ENCODE peak calls at places on chromosomes 13 and 19, in seven cellular contexts. One of them, this sample, is unnamed.

GRCh38 chr13:42612021-42612765 is 38.2 kb downstream of the TNFSF11 start:
- DNase-seq in ascending aorta: no peak
- DNase-seq in cardiac muscle cell: no peak
- DNase-seq in H1: no peak
- DNase-seq in A549: no peak
- DNase-seq in left ventricle myocardium inferior: no peak
- DNase-seq in CD8-positive, alpha-beta T cell: no peak
- DNase-seq in this sample: no peak

GRCh38 chr19:50906217-50906616 is 5.0 kb downstream of the KLK4 start:
- DNase-seq in ascending aorta: no peak
- DNase-seq in cardiac muscle cell: peak; percentile 58
- DNase-seq in H1: no peak
- DNase-seq in A549: peak; percentile 56
- DNase-seq in left ventricle myocardium inferior: no peak
- DNase-seq in CD8-positive, alpha-beta T cell: peak; percentile 38
- DNase-seq in this sample: no peak

GRCh38 chr13:100876044-100876403 is 201.4 kb upstream of the TMTC4 start:
- DNase-seq in ascending aorta: no peak
- DNase-seq in cardiac muscle cell: no peak
- DNase-seq in H1: no peak
- DNase-seq in A549: no peak
- DNase-seq in left ventricle myocardium inferior: no peak
- DNase-seq in CD8-positive, alpha-beta T cell: no peak
- DNase-seq in this sample: no peak

GRCh38 chr13:42883771-42884170 is 102.4 kb downstream of the FAM216B start:
- DNase-seq in ascending aorta: no peak
- DNase-seq in cardiac muscle cell: peak; percentile 49
- DNase-seq in H1: no peak
- DNase-seq in A549: no peak
- DNase-seq in left ventricle myocardium inferior: no peak
- DNase-seq in CD8-positive, alpha-beta T cell: no peak
- DNase-seq in this sample: no peak

GRCh38 chr13:40452038-40452666 is 214.3 kb downstream of the FOXO1 start:
- DNase-seq in ascending aorta: no peak
- DNase-seq in cardiac muscle cell: no peak
- DNase-seq in H1: no peak
- DNase-seq in A549: no peak
- DNase-seq in left ventricle myocardium inferior: no peak
- DNase-seq in CD8-positive, alpha-beta T cell: no peak
- DNase-seq in this sample: no peak

GRCh38 chr13:97600438-97601080 is 166.6 kb downstream of the RAP2A start:
- DNase-seq in ascending aorta: no peak
- DNase-seq in cardiac muscle cell: no peak
- DNase-seq in H1: no peak
- DNase-seq in A549: no peak
- DNase-seq in left ventricle myocardium inferior: no peak
- DNase-seq in CD8-positive, alpha-beta T cell: no peak
- DNase-seq in this sample: no peak

GRCh38 chr13:75345191-75345590 is 136.8 kb downstream of the TBC1D4 start:
- DNase-seq in ascending aorta: no peak
- DNase-seq in cardiac muscle cell: no peak
- DNase-seq in H1: no peak
- DNase-seq in A549: no peak
- DNase-seq in left ventricle myocardium inferior: no peak
- DNase-seq in CD8-positive, alpha-beta T cell: no peak
- DNase-seq in this sample: no peak

GRCh38 chr13:19940106-19940505 is 18.4 kb upstream of the ZMYM2 start:
- DNase-seq in ascending aorta: no peak
- DNase-seq in cardiac muscle cell: no peak
- DNase-seq in H1: no peak
- DNase-seq in A549: no peak
- DNase-seq in left ventricle myocardium inferior: no peak
- DNase-seq in CD8-positive, alpha-beta T cell: no peak
- DNase-seq in this sample: no peak

GRCh38 chr13:101751488-101751887 is 299.0 kb downstream of the ITGBL1 start:
- DNase-seq in ascending aorta: no peak
- DNase-seq in cardiac muscle cell: peak; percentile 57
- DNase-seq in H1: no peak
- DNase-seq in A549: no peak
- DNase-seq in left ventricle myocardium inferior: no peak
- DNase-seq in CD8-positive, alpha-beta T cell: no peak
- DNase-seq in this sample: no peak

GRCh38 chr13:112844879-112845278 is 124.1 kb upstream of the MCF2L start:
- DNase-seq in ascending aorta: no peak
- DNase-seq in cardiac muscle cell: no peak
- DNase-seq in H1: no peak
- DNase-seq in A549: no peak
- DNase-seq in left ventricle myocardium inferior: no peak
- DNase-seq in CD8-positive, alpha-beta T cell: no peak
- DNase-seq in this sample: no peak

GRCh38 chr13:42985312-42986175 is 6.5 kb downstream of the EPSTI1 start:
- DNase-seq in ascending aorta: no peak
- DNase-seq in cardiac muscle cell: no peak
- DNase-seq in H1: no peak
- DNase-seq in A549: no peak
- DNase-seq in left ventricle myocardium inferior: no peak
- DNase-seq in CD8-positive, alpha-beta T cell: no peak
- DNase-seq in this sample: no peak

GRCh38 chr19:56705939-56706338 is 34.4 kb upstream of the ZNF835 start:
- DNase-seq in ascending aorta: no peak
- DNase-seq in cardiac muscle cell: no peak
- DNase-seq in H1: no peak
- DNase-seq in A549: no peak
- DNase-seq in left ventricle myocardium inferior: no peak
- DNase-seq in CD8-positive, alpha-beta T cell: no peak
- DNase-seq in this sample: no peak

GRCh38 chr19:1855040-1855827 is 7.0 kb upstream of the REXO1 start:
- DNase-seq in ascending aorta: peak; percentile 62
- DNase-seq in cardiac muscle cell: peak; percentile 90
- DNase-seq in H1: peak; percentile 71
- DNase-seq in A549: peak; percentile 70
- DNase-seq in left ventricle myocardium inferior: peak; percentile 93
- DNase-seq in CD8-positive, alpha-beta T cell: peak; percentile 72
- DNase-seq in this sample: peak; percentile 86

GRCh38 chr13:95603887-95604533 is 40.5 kb downstream of the DZIP1 start:
- DNase-seq in ascending aorta: no peak
- DNase-seq in cardiac muscle cell: no peak
- DNase-seq in H1: no peak
- DNase-seq in A549: peak; percentile 40
- DNase-seq in left ventricle myocardium inferior: no peak
- DNase-seq in CD8-positive, alpha-beta T cell: no peak
- DNase-seq in this sample: peak; percentile 74

GRCh38 chr13:95607363-95607762 is 37.1 kb downstream of the DZIP1 start:
- DNase-seq in ascending aorta: no peak
- DNase-seq in cardiac muscle cell: no peak
- DNase-seq in H1: no peak
- DNase-seq in A549: no peak
- DNase-seq in left ventricle myocardium inferior: no peak
- DNase-seq in CD8-positive, alpha-beta T cell: no peak
- DNase-seq in this sample: no peak

GRCh38 chr13:95604534-95604915 is 40.0 kb downstream of the DZIP1 start:
- DNase-seq in ascending aorta: no peak
- DNase-seq in cardiac muscle cell: no peak
- DNase-seq in H1: no peak
- DNase-seq in A549: no peak
- DNase-seq in left ventricle myocardium inferior: no peak
- DNase-seq in CD8-positive, alpha-beta T cell: no peak
- DNase-seq in this sample: no peak

GRCh38 chr13:95605426-95606125 is 38.9 kb downstream of the DZIP1 start:
- DNase-seq in ascending aorta: no peak
- DNase-seq in cardiac muscle cell: no peak
- DNase-seq in H1: no peak
- DNase-seq in A549: no peak
- DNase-seq in left ventricle myocardium inferior: no peak
- DNase-seq in CD8-positive, alpha-beta T cell: no peak
- DNase-seq in this sample: no peak

GRCh38 chr13:95608640-95609280 is 35.7 kb downstream of the DZIP1 start:
- DNase-seq in ascending aorta: no peak
- DNase-seq in cardiac muscle cell: peak; percentile 61
- DNase-seq in H1: no peak
- DNase-seq in A549: no peak
- DNase-seq in left ventricle myocardium inferior: no peak
- DNase-seq in CD8-positive, alpha-beta T cell: no peak
- DNase-seq in this sample: no peak
- TF ChIP-seq CTCF in ascending aorta: no peak
- TF ChIP-seq CTCF in cardiac muscle cell: no peak
- TF ChIP-seq CTCF in H1: no peak
- TF ChIP-seq CTCF in A549: no peak
- TF ChIP-seq CTCF in left ventricle myocardium inferior: no peak
- TF ChIP-seq CTCF in CD8-positive, alpha-beta T cell: no peak
- TF ChIP-seq CTCF in this sample: no peak

GRCh38 chr19:48481191-48481500 is 12.0 kb downstream of the CYTH2 start:
- DNase-seq in ascending aorta: no peak
- DNase-seq in cardiac muscle cell: no peak
- DNase-seq in H1: no peak
- DNase-seq in A549: no peak
- DNase-seq in left ventricle myocardium inferior: no peak
- DNase-seq in CD8-positive, alpha-beta T cell: no peak
- DNase-seq in this sample: no peak

GRCh38 chr19:48481846-48482639 is 12.9 kb downstream of the CYTH2 start:
- DNase-seq in ascending aorta: no peak
- DNase-seq in cardiac muscle cell: no peak
- DNase-seq in H1: no peak
- DNase-seq in A549: no peak
- DNase-seq in left ventricle myocardium inferior: no peak
- DNase-seq in CD8-positive, alpha-beta T cell: no peak
- DNase-seq in this sample: no peak

GRCh38 chr19:48480151-48480475 is 10.9 kb downstream of the CYTH2 start:
- DNase-seq in ascending aorta: no peak
- DNase-seq in cardiac muscle cell: no peak
- DNase-seq in H1: no peak
- DNase-seq in A549: no peak
- DNase-seq in left ventricle myocardium inferior: peak; percentile 70
- DNase-seq in CD8-positive, alpha-beta T cell: peak; percentile 47
- DNase-seq in this sample: peak; percentile 65

GRCh38 chr19:48479686-48480085 is 10.5 kb downstream of the CYTH2 start:
- DNase-seq in ascending aorta: no peak
- DNase-seq in cardiac muscle cell: no peak
- DNase-seq in H1: no peak
- DNase-seq in A549: no peak
- DNase-seq in left ventricle myocardium inferior: no peak
- DNase-seq in CD8-positive, alpha-beta T cell: no peak
- DNase-seq in this sample: no peak

DNA sequence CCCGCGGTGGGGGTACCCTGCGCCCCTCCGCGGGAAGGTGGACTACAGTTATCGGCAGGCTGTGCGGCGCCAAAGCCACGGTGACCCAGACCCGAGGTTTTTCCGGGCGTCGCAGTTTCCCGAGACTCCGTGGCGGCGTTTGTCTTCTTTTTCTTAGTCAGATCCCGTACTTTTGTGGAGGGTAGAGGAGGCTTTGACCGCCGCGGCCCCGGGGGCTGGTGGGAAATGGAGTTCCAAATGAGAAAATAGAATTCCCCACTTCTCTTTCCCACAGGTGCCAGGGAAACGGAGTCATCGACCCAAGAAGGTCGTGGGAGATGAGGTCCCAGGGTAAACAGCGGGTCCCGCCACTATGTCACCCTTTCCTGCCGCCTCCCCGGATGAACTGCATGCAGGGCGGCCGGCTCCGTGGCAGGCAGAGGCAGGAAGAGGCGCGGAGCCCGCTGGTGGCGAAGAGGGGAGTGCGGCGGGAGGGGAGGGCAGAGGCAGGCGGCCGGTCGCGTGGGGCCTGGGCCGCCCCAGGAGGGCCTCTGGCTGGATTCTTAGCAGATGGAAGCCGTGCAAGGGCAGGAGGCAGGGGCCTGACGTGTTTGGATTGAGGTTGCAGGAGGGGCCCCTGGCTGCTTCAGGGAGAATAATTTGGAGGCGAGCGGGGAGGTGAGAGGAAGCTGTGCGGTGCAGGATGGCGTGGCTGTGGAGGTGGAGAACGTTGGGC is 11.5 kb downstream of the CYTH2 start:
- DNase-seq in ascending aorta: no peak
- DNase-seq in cardiac muscle cell: no peak
- DNase-seq in H1: no peak
- DNase-seq in A549: no peak
- DNase-seq in left ventricle myocardium inferior: peak; percentile 56
- DNase-seq in CD8-positive, alpha-beta T cell: peak; percentile 56
- DNase-seq in this sample: no peak
- H3K27ac ChIP-seq in ascending aorta: peak overlapping the region; percentile 94
- H3K27ac ChIP-seq in cardiac muscle cell: peak overlapping the region; percentile 43
- H3K27ac ChIP-seq in H1: no peak overlapping the region
- H3K27ac ChIP-seq in A549: no peak overlapping the region
- H3K27ac ChIP-seq in left ventricle myocardium inferior: peak overlapping the region; percentile 94
- H3K27ac ChIP-seq in CD8-positive, alpha-beta T cell: peak overlapping the region; percentile 53
- H3K27ac ChIP-seq in this sample: peak overlapping the region; percentile 7

GRCh38 chr19:19618384-19619051 is at the start of gene PBX4:
- DNase-seq in ascending aorta: peak; percentile 71
- DNase-seq in cardiac muscle cell: peak; percentile 98
- DNase-seq in H1: peak; percentile 91
- DNase-seq in A549: peak; percentile 70
- DNase-seq in left ventricle myocardium inferior: peak; percentile 88
- DNase-seq in CD8-positive, alpha-beta T cell: peak; percentile 100
- DNase-seq in this sample: peak; percentile 95

GRCh38 chr19:19610376-19611240 is 7.9 kb downstream of the PBX4 start:
- DNase-seq in ascending aorta: no peak
- DNase-seq in cardiac muscle cell: no peak
- DNase-seq in H1: no peak
- DNase-seq in A549: no peak
- DNase-seq in left ventricle myocardium inferior: no peak
- DNase-seq in CD8-positive, alpha-beta T cell: no peak
- DNase-seq in this sample: no peak

GRCh38 chr19:19619121-19619848 is 798 bp upstream of the PBX4 start:
- DNase-seq in ascending aorta: no peak
- DNase-seq in cardiac muscle cell: no peak
- DNase-seq in H1: no peak
- DNase-seq in A549: no peak
- DNase-seq in left ventricle myocardium inferior: no peak
- DNase-seq in CD8-positive, alpha-beta T cell: no peak
- DNase-seq in this sample: no peak

GRCh38 chr19:19613456-19613855 is 5.0 kb downstream of the PBX4 start:
- DNase-seq in ascending aorta: no peak
- DNase-seq in cardiac muscle cell: no peak
- DNase-seq in H1: no peak
- DNase-seq in A549: peak; percentile 49
- DNase-seq in left ventricle myocardium inferior: no peak
- DNase-seq in CD8-positive, alpha-beta T cell: no peak
- DNase-seq in this sample: no peak

DNA sequence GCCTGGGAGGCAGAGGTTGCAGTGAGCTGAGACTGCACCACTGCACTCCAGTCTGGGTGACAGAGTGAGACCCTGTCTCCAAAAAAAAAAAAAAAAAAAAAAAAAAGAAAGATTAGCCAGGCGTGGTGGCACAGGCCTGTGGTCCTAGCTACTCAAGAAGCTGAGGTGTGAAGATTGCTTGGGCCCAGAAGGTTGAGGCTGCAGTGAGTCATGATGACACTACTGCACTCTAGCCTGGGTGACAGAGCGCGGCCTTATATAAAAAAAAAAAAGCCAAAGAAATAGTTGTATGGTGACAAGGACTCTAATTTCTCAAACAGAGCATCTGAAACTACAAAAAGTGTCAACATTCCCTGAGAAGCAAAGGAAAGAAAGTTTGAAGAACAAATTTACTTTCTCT is 3.4 kb downstream of the PBX4 start:
- DNase-seq in ascending aorta: no peak
- DNase-seq in cardiac muscle cell: no peak
- DNase-seq in H1: no peak
- DNase-seq in A549: no peak
- DNase-seq in left ventricle myocardium inferior: no peak
- DNase-seq in CD8-positive, alpha-beta T cell: peak; percentile 45
- DNase-seq in this sample: no peak
- H3K4me1 ChIP-seq in ascending aorta: peaks cover 2% of the 10 kb centered on the region
- H3K4me1 ChIP-seq in cardiac muscle cell: peaks cover 4% of the 10 kb centered on the region
- H3K4me1 ChIP-seq in H1: peaks cover 3% of the 10 kb centered on the region
- H3K4me1 ChIP-seq in A549: peaks cover 19% of the 10 kb centered on the region
- H3K4me1 ChIP-seq in left ventricle myocardium inferior: peaks cover 8% of the 10 kb centered on the region
- H3K4me1 ChIP-seq in CD8-positive, alpha-beta T cell: peaks cover 28% of the 10 kb centered on the region
- H3K4me1 ChIP-seq in this sample: peaks cover 12% of the 10 kb centered on the region

GRCh38 chr19:35936738-35937268 is 629 bp downstream of the LRFN3 start:
- DNase-seq in ascending aorta: no peak
- DNase-seq in cardiac muscle cell: no peak
- DNase-seq in H1: no peak
- DNase-seq in A549: no peak
- DNase-seq in left ventricle myocardium inferior: no peak
- DNase-seq in CD8-positive, alpha-beta T cell: no peak
- DNase-seq in this sample: no peak
- TF ChIP-seq CTCF in ascending aorta: no peak
- TF ChIP-seq CTCF in cardiac muscle cell: no peak
- TF ChIP-seq CTCF in H1: no peak
- TF ChIP-seq CTCF in A549: no peak
- TF ChIP-seq CTCF in left ventricle myocardium inferior: no peak
- TF ChIP-seq CTCF in CD8-positive, alpha-beta T cell: no peak
- TF ChIP-seq CTCF in this sample: no peak